ENCODE peak calls at places on chromosomes 2 and 18, in five cellular contexts. One of them, this sample, is unnamed.

GRCh38 chr18:13276530-13277520 is 58.3 kb downstream of the LDLRAD4 start:
- DNase-seq in HCT116: no peak
- DNase-seq in H1: no peak
- DNase-seq in transverse colon: no peak
- DNase-seq in GM23338: no peak
- DNase-seq in this sample: no peak

GRCh38 chr18:46716827-46717226 is 40.0 kb downstream of the ST8SIA5 start:
- DNase-seq in HCT116: no peak
- DNase-seq in H1: no peak
- DNase-seq in GM23338: no peak
- DNase-seq in transverse colon: no peak
- DNase-seq in this sample: no peak

GRCh38 chr2:183284606-183285005 is 160.4 kb downstream of the NUP35 start:
- DNase-seq in GM23338: no peak
- DNase-seq in HCT116: no peak
- DNase-seq in H1: no peak
- DNase-seq in transverse colon: no peak
- DNase-seq in this sample: no peak

GRCh38 chr18:40687401-40687800 is 1267.6 kb upstream of the PIK3C3 start:
- DNase-seq in transverse colon: no peak
- DNase-seq in GM23338: peak; percentile 32
- DNase-seq in HCT116: no peak
- DNase-seq in H1: no peak
- DNase-seq in this sample: no peak

GRCh38 chr2:46803551-46803885 is 112.1 kb downstream of the MCFD2 start:
- DNase-seq in transverse colon: no peak
- DNase-seq in GM23338: no peak
- DNase-seq in HCT116: no peak
- DNase-seq in H1: no peak
- DNase-seq in this sample: no peak

GRCh38 chr18:22169011-22169888 is at the start of gene GATA6:
- DNase-seq in HCT116: peak; percentile 85
- DNase-seq in H1: peak; percentile 80
- DNase-seq in GM23338: peak; percentile 88
- DNase-seq in transverse colon: peak; percentile 91
- DNase-seq in this sample: peak; percentile 95

GRCh38 chr2:240167588-240167880 is 27.1 kb upstream of the OTOS start:
- DNase-seq in transverse colon: no peak
- DNase-seq in H1: no peak
- DNase-seq in GM23338: no peak
- DNase-seq in HCT116: no peak
- DNase-seq in this sample: no peak

GRCh38 chr2:61853848-61854434 is at the start of gene FAM161A:
- DNase-seq in HCT116: peak; percentile 54
- DNase-seq in GM23338: peak; percentile 94
- DNase-seq in H1: peak; percentile 49
- DNase-seq in transverse colon: peak; percentile 89
- DNase-seq in this sample: peak; percentile 90

GRCh38 chr2:138016703-138017102 is 52.4 kb downstream of the HNMT start:
- DNase-seq in H1: no peak
- DNase-seq in HCT116: no peak
- DNase-seq in GM23338: no peak
- DNase-seq in transverse colon: no peak
- DNase-seq in this sample: no peak

GRCh38 chr2:46632349-46632748 is 153.0 kb downstream of the TMEM247 start:
- DNase-seq in transverse colon: no peak
- DNase-seq in HCT116: peak; percentile 43
- DNase-seq in H1: no peak
- DNase-seq in GM23338: peak; percentile 75
- DNase-seq in this sample: no peak

GRCh38 chr2:67825476-67825875 is 237.3 kb downstream of the C1D start:
- DNase-seq in HCT116: no peak
- DNase-seq in GM23338: no peak
- DNase-seq in H1: no peak
- DNase-seq in transverse colon: no peak
- DNase-seq in this sample: no peak

GRCh38 chr2:199197448-199197847 is 260.3 kb downstream of the SATB2 start:
- DNase-seq in H1: no peak
- DNase-seq in GM23338: no peak
- DNase-seq in HCT116: no peak
- DNase-seq in transverse colon: no peak
- DNase-seq in this sample: no peak

GRCh38 chr18:56926740-56927139 is 220.1 kb upstream of the BOD1L2 start:
- DNase-seq in transverse colon: no peak
- DNase-seq in H1: no peak
- DNase-seq in GM23338: no peak
- DNase-seq in HCT116: no peak
- DNase-seq in this sample: no peak

GRCh38 chr2:164974221-164974620 is 18.9 kb upstream of the SLC38A11 start:
- DNase-seq in GM23338: no peak
- DNase-seq in HCT116: no peak
- DNase-seq in transverse colon: no peak
- DNase-seq in H1: no peak
- DNase-seq in this sample: no peak

GRCh38 chr2:32418777-32419176 is 62.0 kb downstream of the BIRC6 start:
- DNase-seq in GM23338: no peak
- DNase-seq in HCT116: no peak
- DNase-seq in H1: no peak
- DNase-seq in transverse colon: no peak
- DNase-seq in this sample: no peak

GRCh38 chr2:42348113-42348805 is 12.8 kb downstream of the COX7A2L start:
- DNase-seq in HCT116: no peak
- DNase-seq in GM23338: no peak
- DNase-seq in H1: no peak
- DNase-seq in transverse colon: no peak
- DNase-seq in this sample: no peak

GRCh38 chr2:158321264-158321663 is 135.3 kb downstream of the CCDC148 start:
- DNase-seq in GM23338: no peak
- DNase-seq in transverse colon: no peak
- DNase-seq in HCT116: peak; percentile 4
- DNase-seq in H1: no peak
- DNase-seq in this sample: no peak

GRCh38 chr18:31553800-31554199 is 37.9 kb upstream of the TTR start:
- DNase-seq in HCT116: peak; percentile 13
- DNase-seq in H1: no peak
- DNase-seq in GM23338: peak; percentile 71
- DNase-seq in transverse colon: no peak
- DNase-seq in this sample: no peak

GRCh38 chr2:190791347-190791982 is 89.2 kb upstream of the GLS start:
- DNase-seq in GM23338: no peak
- DNase-seq in H1: no peak
- DNase-seq in HCT116: no peak
- DNase-seq in transverse colon: no peak
- DNase-seq in this sample: no peak

GRCh38 chr2:189933041-189933440 is 129.5 kb downstream of the MSTN start:
- DNase-seq in transverse colon: no peak
- DNase-seq in H1: no peak
- DNase-seq in GM23338: no peak
- DNase-seq in HCT116: no peak
- DNase-seq in this sample: no peak

GRCh38 chr2:86017901-86018896 is 87.5 kb downstream of the POLR1A start:
- DNase-seq in H1: no peak
- DNase-seq in GM23338: no peak
- DNase-seq in HCT116: no peak
- DNase-seq in transverse colon: peak; percentile 24
- DNase-seq in this sample: peak; percentile 67

GRCh38 chr2:150997702-150998480 is 263.8 kb downstream of the RBM43 start:
- DNase-seq in H1: no peak
- DNase-seq in GM23338: no peak
- DNase-seq in transverse colon: no peak
- DNase-seq in HCT116: no peak
- DNase-seq in this sample: no peak

DNA sequence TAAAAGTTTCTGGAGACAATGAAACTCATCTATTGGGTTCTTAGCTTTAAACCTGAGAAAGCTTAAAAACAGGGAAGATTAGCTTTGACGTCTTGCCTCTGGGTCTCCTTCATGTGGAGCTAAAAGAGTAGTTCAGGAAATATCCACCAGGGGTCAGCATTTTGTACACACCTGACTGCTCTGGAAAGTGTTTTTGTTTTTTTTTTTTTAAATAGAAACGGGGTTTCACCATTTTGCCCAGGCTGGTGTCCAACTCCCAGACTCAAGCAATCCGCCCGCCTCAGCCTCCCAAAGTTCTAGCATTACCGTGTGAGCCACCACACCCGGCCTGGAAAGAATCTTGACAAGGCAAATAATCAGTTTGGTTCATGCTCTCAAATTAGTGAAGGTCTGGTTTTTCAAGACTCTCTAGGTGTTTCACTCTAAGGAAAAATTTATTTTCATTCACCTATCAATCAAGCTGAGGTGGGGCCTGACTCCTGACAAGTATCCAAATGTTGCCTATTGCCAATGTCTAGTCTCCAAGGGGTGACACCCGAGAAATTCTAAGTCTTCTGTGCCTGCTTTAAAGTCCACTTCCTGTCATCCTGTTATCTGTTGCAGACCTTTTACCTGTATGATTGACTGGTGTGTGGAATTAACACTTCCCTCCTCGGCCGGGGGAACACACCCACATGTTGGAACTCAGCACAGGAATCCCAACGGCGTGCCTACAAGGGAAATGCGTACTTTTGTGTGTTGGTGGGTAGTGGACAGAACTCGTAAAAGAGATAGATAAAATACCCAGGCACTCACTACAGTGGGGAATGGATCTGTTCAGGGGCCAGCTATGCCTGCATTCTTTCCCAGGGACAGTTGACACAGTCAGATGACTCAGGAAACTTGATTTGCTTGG is 11.3 kb downstream of the IL1RN start:
- DNase-seq in H1: no peak
- DNase-seq in transverse colon: no peak
- DNase-seq in GM23338: peak; percentile 84
- DNase-seq in HCT116: peak; percentile 79
- DNase-seq in this sample: peak; percentile 50
- TF ChIP-seq POLR2AphosphoS5 in H1: no peak
- TF ChIP-seq POLR2AphosphoS5 in transverse colon: no peak
- TF ChIP-seq POLR2AphosphoS5 in GM23338: no peak
- TF ChIP-seq POLR2AphosphoS5 in HCT116: peak; percentile 18
- TF ChIP-seq POLR2AphosphoS5 in this sample: no peak

GRCh38 chr2:24514820-24515219 is 23.8 kb downstream of the NCOA1 start:
- DNase-seq in HCT116: no peak
- DNase-seq in H1: no peak
- DNase-seq in GM23338: no peak
- DNase-seq in transverse colon: no peak
- DNase-seq in this sample: no peak
- TF ChIP-seq POLR2AphosphoS5 in HCT116: no peak
- TF ChIP-seq POLR2AphosphoS5 in H1: no peak
- TF ChIP-seq POLR2AphosphoS5 in GM23338: no peak
- TF ChIP-seq POLR2AphosphoS5 in transverse colon: no peak
- TF ChIP-seq POLR2AphosphoS5 in this sample: no peak

GRCh38 chr2:172550419-172550818 is 5.5 kb upstream of the PDK1 start:
- DNase-seq in HCT116: no peak
- DNase-seq in GM23338: no peak
- DNase-seq in transverse colon: no peak
- DNase-seq in H1: no peak
- DNase-seq in this sample: no peak

GRCh38 chr2:172551266-172551665 is 4.6 kb upstream of the PDK1 start:
- DNase-seq in HCT116: no peak
- DNase-seq in H1: no peak
- DNase-seq in transverse colon: no peak
- DNase-seq in GM23338: peak; percentile 65
- DNase-seq in this sample: no peak

GRCh38 chr2:172540421-172540820 is 15.5 kb upstream of the PDK1 start:
- DNase-seq in transverse colon: no peak
- DNase-seq in HCT116: no peak
- DNase-seq in H1: no peak
- DNase-seq in GM23338: no peak
- DNase-seq in this sample: no peak

GRCh38 chr2:172549131-172549530 is 6.8 kb upstream of the PDK1 start:
- DNase-seq in HCT116: no peak
- DNase-seq in H1: no peak
- DNase-seq in transverse colon: no peak
- DNase-seq in GM23338: no peak
- DNase-seq in this sample: no peak

DNA sequence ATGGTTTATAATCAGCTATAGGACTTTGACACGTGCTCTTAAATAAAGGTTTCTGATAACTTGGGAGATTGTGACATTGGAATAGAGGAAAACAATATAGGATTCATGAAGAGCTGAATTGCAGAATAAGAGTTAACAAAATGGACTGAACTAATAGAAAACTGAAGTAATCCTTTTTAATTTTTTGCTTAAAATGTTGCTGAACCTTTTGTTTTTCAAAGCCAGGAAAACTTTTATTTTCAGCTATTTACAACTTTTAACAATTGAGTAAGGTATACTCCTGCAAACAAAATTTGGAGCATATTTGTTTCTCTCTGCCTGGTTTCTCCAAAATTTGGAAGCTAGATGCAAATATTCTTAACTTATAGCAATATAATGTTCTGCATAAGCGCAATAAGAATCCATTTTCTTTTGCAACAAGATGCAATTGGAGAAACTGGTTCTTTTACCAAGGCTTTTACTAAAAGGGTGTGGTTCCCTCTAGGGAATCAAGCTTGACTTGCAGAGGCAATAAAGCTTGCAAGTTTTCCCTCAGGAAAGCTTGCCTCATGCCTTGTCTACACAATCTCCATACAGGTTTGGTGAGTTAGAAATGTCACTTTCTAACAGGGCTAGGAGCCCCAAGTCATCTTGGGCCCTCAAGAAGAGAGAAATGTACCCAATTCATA is 10.3 kb upstream of the PDK1 start:
- DNase-seq in HCT116: no peak
- DNase-seq in H1: no peak
- DNase-seq in transverse colon: no peak
- DNase-seq in GM23338: no peak
- DNase-seq in this sample: no peak
- TF ChIP-seq POLR2AphosphoS5 in HCT116: no peak
- TF ChIP-seq POLR2AphosphoS5 in H1: no peak
- TF ChIP-seq POLR2AphosphoS5 in transverse colon: no peak
- TF ChIP-seq POLR2AphosphoS5 in GM23338: no peak
- TF ChIP-seq POLR2AphosphoS5 in this sample: no peak

DNA sequence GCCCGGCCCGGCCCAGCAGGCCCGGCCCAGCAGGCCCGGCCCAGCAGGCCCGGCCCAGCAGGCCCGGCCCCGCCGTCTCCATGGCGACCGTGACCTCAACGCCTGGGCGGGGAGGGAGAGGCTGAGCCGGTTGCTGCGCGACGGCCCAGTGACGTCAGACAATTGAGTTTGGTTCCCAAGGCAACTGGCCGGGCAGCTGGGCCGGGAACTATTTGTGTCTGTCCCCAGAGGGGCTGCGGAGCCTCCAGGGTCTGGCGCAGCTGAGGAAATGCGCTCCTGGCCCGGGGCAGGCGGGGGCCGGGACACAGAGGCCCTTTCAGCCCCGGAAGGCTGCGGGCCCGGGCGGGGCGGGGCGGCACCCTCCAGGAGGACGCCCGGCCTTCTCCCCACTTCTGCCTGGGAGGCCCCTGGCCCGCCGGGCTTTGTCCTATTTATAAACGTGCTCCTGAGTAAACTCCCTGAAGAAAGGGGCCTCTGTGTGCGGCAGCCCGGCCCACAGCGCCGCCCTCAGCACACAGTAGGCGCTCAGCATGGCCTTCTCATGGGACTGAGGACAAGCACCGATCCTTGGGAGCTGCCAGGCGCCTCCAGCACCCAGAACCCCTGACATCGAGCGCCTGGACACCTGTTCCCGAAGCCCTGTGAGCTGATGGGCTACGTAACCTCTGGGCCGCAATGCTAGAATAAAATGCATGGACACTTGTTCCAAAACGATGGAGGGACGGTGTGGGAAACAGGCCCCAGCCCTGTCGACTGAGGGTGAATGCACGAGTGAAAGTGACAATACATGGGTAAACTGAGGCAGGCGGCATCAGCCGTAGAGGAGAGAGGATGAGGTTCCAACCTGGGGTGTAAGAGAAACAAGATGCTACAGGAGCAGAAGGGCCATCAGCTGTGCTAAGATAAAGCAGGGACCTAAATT is 12.3 kb downstream of the TEX44 start:
- DNase-seq in transverse colon: peak; percentile 100
- DNase-seq in GM23338: peak; percentile 100
- DNase-seq in H1: peak; percentile 93
- DNase-seq in HCT116: peak; percentile 94
- DNase-seq in this sample: peak; percentile 100
- TF ChIP-seq POLR2AphosphoS5 in transverse colon: peak; percentile 85
- TF ChIP-seq POLR2AphosphoS5 in GM23338: no peak
- TF ChIP-seq POLR2AphosphoS5 in H1: no peak
- TF ChIP-seq POLR2AphosphoS5 in HCT116: peak; percentile 3
- TF ChIP-seq POLR2AphosphoS5 in this sample: peak; percentile 89